ENCODE peak calls at places on chromosomes 12 and 14, in four cellular contexts. I, Y, A and U are unnamed samples.

GRCh38 chr12:990308-990648 is 745 bp upstream of the ERC1 start:
- DNase-seq in I (peak), Y (peak), A (peak), U (peak)

GRCh38 chr12:89648211-89648930 is 60.3 kb downstream of the ATP2B1 start:
- DNase-seq in I (no peak), Y (peak), A (peak), U (no peak)

GRCh38 chr12:9925746-9926393 is 6.3 kb downstream of the CLEC2A start:
- DNase-seq in I (no peak), Y (peak), A (peak), U (no peak)

GRCh38 chr12:117352883-117353282 is 8.5 kb downstream of the NOS1 start:
- DNase-seq in I (no peak), Y (no peak), A (no peak), U (no peak)

GRCh38 chr12:49627752-49628360 is 4.5 kb downstream of the PRPF40B start:
- DNase-seq in I (no peak), Y (no peak), A (no peak), U (no peak)

GRCh38 chr14:96001866-96002510 is 37.2 kb upstream of the C14orf132 start:
- DNase-seq in I (no peak), Y (peak), A (peak), U (peak)

GRCh38 chr12:132766380-132767085 is 4.9 kb upstream of the ANKLE2 start:
- DNase-seq in I (peak), Y (no peak), A (no peak), U (no peak)

GRCh38 chr12:114823701-114824100 is 139.7 kb upstream of the TBX3 start:
- DNase-seq in I (no peak), Y (no peak), A (no peak), U (no peak)

GRCh38 chr12:54270345-54270744 is 9.6 kb downstream of the CBX5 start:
- DNase-seq in I (no peak), Y (no peak), A (no peak), U (no peak)

GRCh38 chr12:65665817-65666216 is 158.5 kb upstream of the HMGA2 start:
- DNase-seq in I (no peak), Y (no peak), A (no peak), U (no peak)

GRCh38 chr12:2289525-2289924 is 236.7 kb downstream of the CACNA1C start:
- DNase-seq in I (no peak), Y (no peak), A (no peak), U (no peak)

GRCh38 chr12:31928246-31929139 is 30.7 kb upstream of the RESF1 start:
- DNase-seq in I (peak), Y (no peak), A (no peak), U (no peak)

GRCh38 chr12:116276433-116277216 is 868 bp downstream of the MED13L start:
- DNase-seq in I (peak), Y (peak), A (peak), U (peak)

GRCh38 chr14:88029500-88029899 is 24.6 kb downstream of the GPR65 start:
- DNase-seq in I (no peak), Y (no peak), A (no peak), U (no peak)

GRCh38 chr14:65949711-65950516 is 536.3 kb upstream of the CCDC196 start:
- DNase-seq in I (peak), Y (no peak), A (no peak), U (peak)

GRCh38 chr12:18998343-18999270 is 130.9 kb upstream of the PLEKHA5 start:
- DNase-seq in I (no peak), Y (no peak), A (no peak), U (peak)

GRCh38 chr14:74142523-74142922 is 57.8 kb downstream of the LIN52 start:
- DNase-seq in I (no peak), Y (no peak), A (no peak), U (no peak)

GRCh38 chr14:55976219-55976618 is 142.0 kb upstream of the PELI2 start:
- DNase-seq in I (peak), Y (no peak), A (no peak), U (peak)

GRCh38 chr14:36773136-36773540 is 111.5 kb downstream of the PAX9 start:
- DNase-seq in I (no peak), Y (no peak), A (peak), U (peak)